ENCODE peak calls at places on chromosomes 16 and 17, in nine cellular contexts. Z, A, T, D, G, B, X, S and F are unnamed samples.

GRCh38 chr17:8621585-8621984 is 8.9 kb downstream of the MYH10 start:
- DNase-seq in Z (no peak), A (peak), T (no peak), D (no peak), G (no peak), B (no peak), X (no peak), S (no peak), F (no peak)

GRCh38 chr16:83517398-83517797 is 290.4 kb upstream of the HSBP1 start:
- DNase-seq in Z (no peak), A (no peak), T (no peak), D (no peak), G (no peak), B (no peak), X (no peak), S (no peak), F (no peak)

GRCh38 chr16:1863681-1864460 is 8.1 kb downstream of the MEIOB start:
- DNase-seq in Z (no peak), A (no peak), T (no peak), D (no peak), G (no peak), B (peak), X (no peak), S (no peak), F (no peak)

GRCh38 chr16:67781548-67781921 is 24.8 kb downstream of the RANBP10 start:
- DNase-seq in Z (no peak), A (no peak), T (no peak), D (no peak), G (no peak), B (no peak), X (no peak), S (no peak), F (no peak)

GRCh38 chr16:59597269-59597668 is 863.2 kb upstream of the GOT2 start:
- DNase-seq in Z (no peak), A (no peak), T (no peak), D (no peak), G (no peak), B (no peak), X (no peak), S (no peak), F (no peak)

GRCh38 chr17:42881768-42882565 is 18.6 kb upstream of the G6PC1 start:
- DNase-seq in Z (no peak), A (no peak), T (no peak), D (no peak), G (peak), B (no peak), X (no peak), S (no peak), F (no peak)

GRCh38 chr17:14688134-14688533 is 387.3 kb downstream of the HS3ST3B1 start:
- DNase-seq in Z (no peak), A (no peak), T (no peak), D (no peak), G (no peak), B (no peak), X (no peak), S (no peak), F (no peak)

GRCh38 chr16:51124896-51125295 is 26.2 kb downstream of the SALL1 start:
- DNase-seq in Z (no peak), A (no peak), T (no peak), D (no peak), G (no peak), B (no peak), X (no peak), S (no peak), F (no peak)

GRCh38 chr17:73211745-73212144 is 18.9 kb downstream of the COG1 start:
- DNase-seq in Z (no peak), A (no peak), T (no peak), D (no peak), G (no peak), B (no peak), X (no peak), S (no peak), F (no peak)

GRCh38 chr17:45224671-45225050 is 3.0 kb downstream of the FMNL1 start:
- DNase-seq in Z (no peak), A (no peak), T (no peak), D (no peak), G (no peak), B (no peak), X (no peak), S (no peak), F (no peak)

GRCh38 chr17:45222273-45222993 is 748 bp downstream of the FMNL1 start:
- DNase-seq in Z (no peak), A (no peak), T (no peak), D (peak), G (no peak), B (no peak), X (no peak), S (no peak), F (no peak)

GRCh38 chr17:45221997-45222272 is 250 bp downstream of the FMNL1 start:
- DNase-seq in Z (no peak), A (no peak), T (no peak), D (no peak), G (no peak), B (no peak), X (no peak), S (no peak), F (no peak)

GRCh38 chr17:45223541-45224528 is 2.1 kb downstream of the FMNL1 start:
- DNase-seq in Z (no peak), A (no peak), T (no peak), D (peak), G (no peak), B (no peak), X (no peak), S (no peak), F (no peak)

DNA sequence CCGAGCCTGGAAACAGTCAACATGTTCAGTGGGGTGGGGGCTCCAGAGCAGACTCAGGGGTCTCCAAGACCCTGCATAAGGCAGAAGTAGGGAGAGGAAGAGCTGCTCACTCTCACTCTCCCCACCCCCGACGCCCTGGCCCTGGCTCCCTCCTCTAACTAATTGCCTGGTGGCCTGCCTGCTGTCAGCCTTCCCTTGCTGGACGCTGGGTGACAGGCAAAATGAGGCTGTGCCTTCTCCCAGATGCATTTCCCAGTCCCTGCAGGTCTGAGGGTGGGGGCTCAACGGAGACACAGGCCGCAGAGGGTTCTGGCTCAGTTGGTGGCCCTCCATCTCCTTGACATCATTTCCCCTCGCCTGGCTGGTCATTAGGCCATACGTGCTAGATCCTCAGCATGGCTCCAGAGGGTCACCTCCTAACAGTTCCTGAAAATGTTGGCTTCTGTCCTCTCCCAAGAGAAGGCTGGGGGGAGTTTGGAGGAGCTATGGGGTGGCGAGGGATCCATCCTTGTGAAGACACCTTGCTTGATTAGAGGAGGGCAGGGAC is 1.4 kb downstream of the FMNL1 start:
- DNase-seq in Z (no peak), A (no peak), T (no peak), D (peak), G (no peak), B (no peak), X (no peak), S (no peak), F (no peak)
- H3K4me3 ChIP-seq in Z (peak), A (no peak), T (peak), D (peak), G (no peak), B (no peak), X (peak), S (peak), F (no peak)

GRCh38 chr16:9138731-9139501 is 47.5 kb downstream of the HAPSTR1 start:
- DNase-seq in Z (peak), A (no peak), T (peak), D (peak), G (peak), B (peak), X (peak), S (peak), F (no peak)
- H3K4me3 ChIP-seq in Z (peak), A (no peak), T (peak), D (no peak), G (no peak), B (peak), X (no peak), S (no peak), F (peak)

DNA sequence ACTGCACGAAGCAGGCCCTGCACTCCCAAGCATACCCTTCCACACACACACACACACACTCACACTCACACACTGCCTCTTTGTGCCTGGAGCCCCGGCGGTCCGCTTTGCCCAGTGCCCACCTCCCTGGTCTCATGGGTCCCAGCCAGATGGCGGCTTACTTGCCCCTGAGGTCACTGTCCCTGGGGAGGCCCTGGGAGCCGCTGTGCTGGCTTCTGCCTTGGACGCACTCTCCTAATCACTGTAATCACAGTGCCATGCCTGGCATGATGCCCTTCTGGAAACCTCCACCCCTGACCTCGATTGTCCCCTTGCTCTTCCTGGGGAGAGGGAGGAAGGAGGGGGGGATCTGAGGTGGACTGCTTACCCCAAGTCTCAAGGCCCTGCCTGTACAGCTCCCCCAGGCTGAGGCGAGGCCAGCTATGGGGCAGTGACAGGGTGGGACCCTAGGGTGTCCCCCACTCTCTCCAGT is 36.0 kb downstream of the ARHGAP23 start:
- DNase-seq in Z (no peak), A (no peak), T (peak), D (no peak), G (peak), B (no peak), X (no peak), S (peak), F (no peak)
- H3K4me3 ChIP-seq in Z (no peak), A (peak), T (peak), D (no peak), G (no peak), B (peak), X (peak), S (peak), F (peak)

DNA sequence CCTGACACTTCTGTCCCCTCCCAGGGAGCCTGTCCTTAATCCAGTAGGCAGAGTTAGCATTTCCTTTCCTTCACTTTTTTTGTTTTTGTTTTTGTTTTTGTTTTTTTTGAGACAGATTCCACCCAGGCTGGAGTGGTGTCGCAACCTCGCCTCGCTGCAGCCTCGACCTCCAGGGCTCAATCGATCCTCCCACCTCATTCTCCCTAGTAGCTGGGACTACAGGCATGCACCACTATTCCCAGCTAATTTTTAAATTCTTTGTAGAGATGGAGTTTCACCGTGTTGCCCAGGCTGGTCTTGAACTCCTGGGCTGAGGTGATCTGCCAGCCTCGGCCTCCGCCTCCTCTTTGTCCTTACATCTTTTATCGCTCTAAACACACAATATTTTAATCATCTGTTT is 4.0 kb downstream of the NHERF1 start:
- DNase-seq in Z (no peak), A (no peak), T (no peak), D (no peak), G (no peak), B (no peak), X (no peak), S (no peak), F (no peak)
- H3K4me3 ChIP-seq in Z (no peak), A (no peak), T (no peak), D (no peak), G (no peak), B (no peak), X (no peak), S (no peak), F (no peak)